ENCODE peak calls at places on chromosomes 13 and 19, in six cellular contexts. O is fibroblast of lung; P is mesenteric fat pad; L is GM23248; C is ovary; T is activated T-helper 2 cell treated with anti-CD3 and anti-CD28 coated beads, Interferon-gamma antibody, Interleukin-2, Interleukin-4, amounts not matched to agents 10 μg/mL and 5 μg/mL and 100 μg/mL, durations not matched to agents 14 hours and 24 hours and 36 hours. I is an unnamed sample.

GRCh38 chr13:88068975-88069374 is 397.8 kb downstream of the SLITRK5 start:
- DNase-seq in T (no peak), O (no peak), P (no peak), L (no peak), C (no peak), I (no peak)

GRCh38 chr19:44182145-44182544 is 17.2 kb downstream of the ZNF226 start:
- DNase-seq in T (no peak), C (no peak), P (no peak), O (no peak), L (no peak), I (no peak)

GRCh38 chr19:44848036-44848804 is 2.1 kb downstream of the NECTIN2 start:
- DNase-seq in T (no peak), O (peak), P (no peak), L (peak), C (peak), I (peak)

GRCh38 chr19:2507109-2507508 is 31.2 kb downstream of the GADD45B start:
- DNase-seq in P (no peak), O (peak), T (peak), L (peak), C (no peak), I (no peak)

GRCh38 chr13:19957320-19958118 is 1.0 kb upstream of the ZMYM2 start:
- DNase-seq in C (peak), P (no peak), T (peak), O (peak), L (peak), I (peak)

GRCh38 chr19:3282155-3282554 is 57.7 kb downstream of the CELF5 start:
- DNase-seq in O (no peak), T (no peak), C (no peak), P (no peak), L (no peak), I (no peak)

GRCh38 chr19:9151367-9151766 is 11.2 kb downstream of the ZNF317 start:
- DNase-seq in L (no peak), C (no peak), T (no peak), P (peak), O (no peak), I (no peak)

GRCh38 chr13:92966341-92966740 is 260.3 kb upstream of the GPC6 start:
- DNase-seq in L (no peak), T (no peak), O (no peak), P (no peak), C (no peak), I (no peak)

GRCh38 chr13:50452028-50452427 is 391.5 kb downstream of the DLEU7 start:
- DNase-seq in P (no peak), T (no peak), C (no peak), O (no peak), L (no peak), I (no peak)

GRCh38 chr13:21676611-21677021 is 5.7 kb downstream of the FGF9 start:
- DNase-seq in T (no peak), L (no peak), O (no peak), P (no peak), C (no peak), I (peak)

GRCh38 chr19:34998777-34999497 is 1.2 kb upstream of the GRAMD1A start:
- DNase-seq in P (no peak), T (no peak), L (no peak), C (peak), O (no peak), I (peak)

GRCh38 chr19:4366666-4367335 is 23.4 kb downstream of the MPND start:
- DNase-seq in C (no peak), O (no peak), P (no peak), L (no peak), T (no peak), I (no peak)

I was measured in retina.